ENCODE peak calls at places on chromosomes 13 and 19, in five cellular contexts. K is HEK293T, N is H1, X is NT2/D1, Q is GM12878. J is an unnamed sample.

GRCh38 chr19:10431943-10432735 is 11.8 kb downstream of the PDE4A start:
- DNase-seq in K (no peak), N (no peak), X (no peak), Q (no peak), J (no peak)

GRCh38 chr13:99528547-99528946 is 27.3 kb downstream of the TM9SF2 start:
- DNase-seq in K (no peak), N (no peak), X (no peak), Q (no peak), J (peak)

GRCh38 chr19:52369463-52370340 is at the start of gene ZNF880:
- DNase-seq in K (peak), N (peak), X (peak), Q (peak), J (no peak)

GRCh38 chr19:9700229-9700981 is 25.5 kb upstream of the ZNF562 start:
- DNase-seq in K (no peak), N (no peak), X (no peak), Q (no peak), J (no peak)

GRCh38 chr19:38194061-38194701 is 29.8 kb downstream of the DPF1 start:
- DNase-seq in K (no peak), N (no peak), X (no peak), Q (no peak), J (peak)

GRCh38 chr19:53193534-53194222 is 520 bp upstream of the ZNF665 start:
- DNase-seq in K (no peak), N (no peak), X (no peak), Q (no peak), J (no peak)

GRCh38 chr19:12834418-12834943 is at the start of gene RTBDN:
- DNase-seq in K (no peak), N (no peak), X (no peak), Q (no peak), J (no peak)

GRCh38 chr19:7869453-7869909 is 4.7 kb downstream of the PRR36 start:
- DNase-seq in K (peak), N (no peak), X (peak), Q (no peak), J (peak)

GRCh38 chr19:18743281-18743825 is 47.8 kb downstream of the COMP start:
- DNase-seq in K (peak), N (no peak), X (no peak), Q (no peak), J (no peak)

GRCh38 chr19:15587663-15588062 is 27.4 kb upstream of the CYP4F8 start:
- DNase-seq in K (no peak), N (no peak), X (no peak), Q (no peak), J (no peak)

GRCh38 chr19:17338440-17339078 is 1.2 kb downstream of the GTPBP3 start:
- DNase-seq in K (no peak), N (no peak), X (no peak), Q (no peak), J (no peak)

GRCh38 chr13:30421093-30422055 is 919 bp upstream of the UBE2L5 start:
- DNase-seq in K (peak), N (no peak), X (peak), Q (no peak), J (no peak)

GRCh38 chr13:44744880-44745633 is 168.9 kb upstream of the TSC22D1 start:
- DNase-seq in K (no peak), N (no peak), X (no peak), Q (no peak), J (no peak)

GRCh38 chr13:28583661-28584091 is 75.3 kb upstream of the POMP start:
- DNase-seq in K (no peak), N (no peak), X (no peak), Q (no peak), J (no peak)

GRCh38 chr13:24097667-24098066 is 62.9 kb upstream of the SPATA13 start:
- DNase-seq in K (no peak), N (no peak), X (no peak), Q (no peak), J (no peak)

GRCh38 chr13:21232196-21232595 is 55.7 kb downstream of the MRPL57 start:
- DNase-seq in K (no peak), N (no peak), X (no peak), Q (no peak), J (no peak)

GRCh38 chr19:52464798-52465470 is 11.6 kb downstream of the ZNF578 start:
- DNase-seq in K (peak), N (no peak), X (no peak), Q (no peak), J (peak)

GRCh38 chr13:40152145-40152544 is 496.7 kb downstream of the COG6 start:
- DNase-seq in K (no peak), N (no peak), X (no peak), Q (no peak), J (no peak)

GRCh38 chr13:79398915-79399314 is 7.1 kb downstream of the RBM26 start:
- DNase-seq in K (no peak), N (no peak), X (no peak), Q (no peak), J (no peak)

GRCh38 chr19:19256072-19256969 is 16.8 kb downstream of the TM6SF2 start:
- DNase-seq in K (no peak), N (no peak), X (no peak), Q (no peak), J (peak)

GRCh38 chr19:6455924-6456323 is 3.7 kb downstream of the SLC25A23 start:
- DNase-seq in K (no peak), N (no peak), X (no peak), Q (no peak), J (no peak)

GRCh38 chr19:6452899-6453298 is 6.7 kb downstream of the SLC25A23 start:
- DNase-seq in K (no peak), N (no peak), X (no peak), Q (no peak), J (no peak)

GRCh38 chr19:6451583-6452222 is 7.9 kb downstream of the SLC25A23 start:
- DNase-seq in K (no peak), N (no peak), X (no peak), Q (no peak), J (no peak)

GRCh38 chr19:6452223-6452614 is 7.4 kb downstream of the SLC25A23 start:
- DNase-seq in K (no peak), N (no peak), X (no peak), Q (no peak), J (no peak)

DNA sequence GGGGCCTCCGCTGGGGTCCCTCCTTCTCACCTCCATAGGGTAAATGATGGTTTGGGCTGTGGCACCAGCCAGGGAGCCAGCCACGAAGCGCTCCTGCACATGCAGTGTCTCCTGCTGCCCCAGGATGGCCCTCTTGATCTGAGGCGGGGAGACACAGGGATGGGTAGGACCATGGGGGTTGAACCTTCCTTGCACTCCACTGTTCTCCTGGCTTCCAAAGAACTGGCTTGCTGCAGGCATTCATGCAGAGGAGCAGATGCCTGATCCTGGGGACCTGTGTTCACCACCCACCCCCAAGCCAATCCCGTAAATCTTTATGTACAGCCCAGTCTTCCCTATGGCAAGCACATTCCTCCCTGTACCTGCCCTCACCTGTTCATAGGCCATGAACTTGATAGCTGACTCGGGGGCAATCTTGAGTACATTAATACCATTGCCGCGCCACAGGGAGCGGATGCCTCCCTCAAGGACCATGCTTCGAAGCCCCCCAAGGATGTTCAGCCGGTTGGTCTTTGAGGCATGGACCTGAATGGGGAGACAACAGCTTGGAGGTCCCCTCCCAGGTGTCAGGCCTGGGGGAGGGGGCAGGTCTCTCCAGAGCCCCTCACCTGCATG is 5.5 kb downstream of the SLC25A23 start:
- DNase-seq in K (no peak), N (no peak), X (no peak), Q (no peak), J (no peak)
- TF ChIP-seq SUZ12 in K (no peak), N (no peak), X (no peak), Q (no peak), J (no peak)

GRCh38 chr13:108034909-108035308 is 180.4 kb downstream of the LIG4 start:
- DNase-seq in K (no peak), N (no peak), X (no peak), Q (no peak), J (no peak)
- TF ChIP-seq SUZ12 in K (no peak), N (no peak), X (no peak), Q (no peak), J (no peak)

GRCh38 chr19:757811-758668 is 7.1 kb downstream of the MISP start:
- DNase-seq in K (no peak), N (no peak), X (no peak), Q (no peak), J (no peak)
- TF ChIP-seq SUZ12 in K (no peak), N (no peak), X (no peak), Q (no peak), J (no peak)

GRCh38 chr19:41718761-41719160 is 10.3 kb downstream of the CEACAM5 start:
- DNase-seq in K (no peak), N (no peak), X (no peak), Q (no peak), J (no peak)
- TF ChIP-seq SUZ12 in K (no peak), N (no peak), X (no peak), Q (no peak), J (no peak)

GRCh38 chr13:46739447-46740125 is 57.4 kb downstream of the ESD start:
- DNase-seq in K (no peak), N (no peak), X (no peak), Q (no peak), J (no peak)

GRCh38 chr13:46731535-46731934 is 65.4 kb downstream of the ESD start:
- DNase-seq in K (no peak), N (no peak), X (no peak), Q (no peak), J (no peak)

GRCh38 chr13:46736568-46736967 is 60.4 kb downstream of the ESD start:
- DNase-seq in K (no peak), N (no peak), X (no peak), Q (no peak), J (no peak)

GRCh38 chr13:46738055-46738454 is 58.9 kb downstream of the ESD start:
- DNase-seq in K (no peak), N (no peak), X (no peak), Q (no peak), J (no peak)

GRCh38 chr13:46735425-46735824 is 61.5 kb downstream of the ESD start:
- DNase-seq in K (no peak), N (no peak), X (no peak), Q (no peak), J (no peak)
- TF ChIP-seq SUZ12 in K (no peak), N (no peak), X (no peak), Q (no peak), J (no peak)

GRCh38 chr13:110687736-110688135 is 18.2 kb downstream of the CARS2 start:
- DNase-seq in K (no peak), N (no peak), X (no peak), Q (no peak), J (no peak)

GRCh38 chr13:110683203-110683883 is 22.6 kb downstream of the CARS2 start:
- DNase-seq in K (no peak), N (no peak), X (no peak), Q (no peak), J (peak)

GRCh38 chr13:110684388-110685056 is 21.4 kb downstream of the CARS2 start:
- DNase-seq in K (no peak), N (no peak), X (no peak), Q (no peak), J (peak)

GRCh38 chr13:110683921-110684320 is 22.0 kb downstream of the CARS2 start:
- DNase-seq in K (no peak), N (no peak), X (no peak), Q (no peak), J (no peak)

GRCh38 chr13:110685305-110685704 is 20.6 kb downstream of the CARS2 start:
- DNase-seq in K (no peak), N (no peak), X (no peak), Q (no peak), J (no peak)
- TF ChIP-seq SUZ12 in K (no peak), N (no peak), X (no peak), Q (no peak), J (no peak)

GRCh38 chr19:47096721-47097120 is 16.9 kb downstream of the ZC3H4 start:
- DNase-seq in K (no peak), N (no peak), X (no peak), Q (no peak), J (no peak)
- TF ChIP-seq SUZ12 in K (no peak), N (no peak), X (no peak), Q (no peak), J (no peak)